ENCODE peak calls at places on chromosomes 2 and 18, in ten cellular contexts. J is Peyer's patch, M is GM20000, E is HFF-Myc, R is cardiac muscle cell, S is IMR-90, L is neural crest cell, F is BJ, W is AG04449, C is HCT116. O is an unnamed sample.

GRCh38 chr18:55121397-55122170 is 162.3 kb upstream of the CCDC68 start:
- DNase-seq in J (no peak), R (no peak), E (no peak), F (no peak), C (no peak), S (no peak), W (no peak), L (no peak), M (no peak), O (no peak)

GRCh38 chr2:178452870-178453269 is 1.7 kb downstream of the PJVK start:
- DNase-seq in E (no peak), L (no peak), M (no peak), R (no peak), S (no peak), J (no peak), F (no peak), C (no peak), W (no peak), O (no peak)

GRCh38 chr2:23497063-23497462 is 112.1 kb downstream of the KLHL29 start:
- DNase-seq in J (no peak), M (no peak), C (no peak), E (no peak), F (no peak), L (no peak), W (no peak), S (peak; percentile 30), R (no peak), O (no peak)

GRCh38 chr2:193963472-193964119 is 1693.4 kb upstream of the SLC39A10 start:
- DNase-seq in E (no peak), J (no peak), S (no peak), L (peak; percentile 36), R (peak; percentile 45), W (no peak), C (peak; percentile 36), M (peak; percentile 3), F (no peak), O (no peak)

GRCh38 chr2:27312152-27312551 is 3.9 kb upstream of the UCN start:
- DNase-seq in C (no peak), J (no peak), W (no peak), L (no peak), R (no peak), E (no peak), M (no peak), F (no peak), S (no peak), O (no peak)

GRCh38 chr2:98586466-98587140 is 21.7 kb downstream of the COA5 start:
- DNase-seq in S (no peak), C (no peak), L (no peak), R (no peak), E (no peak), M (no peak), W (no peak), F (no peak), J (no peak), O (no peak)

GRCh38 chr18:44796505-44797198 is 116.0 kb downstream of the SETBP1 start:
- DNase-seq in S (no peak), L (no peak), E (no peak), M (no peak), W (no peak), J (no peak), R (no peak), F (no peak), C (no peak), O (no peak)

GRCh38 chr2:149490296-149490695 is 97.3 kb downstream of the MMADHC start:
- DNase-seq in W (no peak), M (no peak), R (no peak), F (no peak), S (no peak), E (peak; percentile 17), L (no peak), J (no peak), C (no peak), O (no peak)

GRCh38 chr2:11203480-11203879 is 48.2 kb downstream of the SLC66A3 start:
- DNase-seq in S (peak; percentile 69), E (peak; percentile 14), R (no peak), C (peak; percentile 65), F (peak; percentile 60), M (peak; percentile 11), L (no peak), W (no peak), J (no peak), O (no peak)

GRCh38 chr2:101016-101415 is 54.7 kb upstream of the FAM110C start:
- DNase-seq in L (no peak), S (no peak), W (no peak), R (no peak), M (no peak), F (no peak), E (no peak), C (no peak), J (no peak), O (no peak)

GRCh38 chr2:170886391-170886790 is 42.7 kb upstream of the GORASP2 start:
- DNase-seq in F (peak; percentile 34), J (no peak), R (no peak), E (no peak), L (no peak), M (no peak), W (peak; percentile 61), S (peak; percentile 29), C (no peak), O (no peak)

GRCh38 chr2:183081908-183082307 is 3.4 kb downstream of the DUSP19 start:
- DNase-seq in E (no peak), W (no peak), S (peak; percentile 20), C (no peak), F (no peak), L (no peak), J (no peak), M (no peak), R (peak; percentile 6), O (no peak)

DNA sequence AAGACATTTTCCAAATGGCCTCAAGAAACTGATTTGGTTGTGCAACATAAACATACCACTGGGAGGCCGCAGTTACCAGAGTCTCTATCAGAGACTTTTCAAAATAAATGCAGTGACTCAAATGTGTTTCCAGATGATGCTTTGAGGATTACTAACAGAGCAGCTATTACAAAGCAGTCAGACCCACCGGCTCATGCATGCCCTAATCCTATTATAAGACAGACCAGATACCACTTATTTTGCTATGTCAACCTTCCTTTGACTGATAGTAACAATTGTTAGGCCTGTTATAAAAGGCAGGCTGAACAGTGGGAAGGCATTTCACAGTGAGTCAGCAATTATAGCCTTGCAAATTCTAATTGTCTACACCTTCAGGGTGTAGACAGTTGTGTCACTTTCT is 217.7 kb downstream of the LRRTM1 start:
- DNase-seq in E (no peak), S (peak; percentile 94), M (no peak), C (no peak), J (no peak), R (peak; percentile 6), W (peak; percentile 77), L (no peak), F (peak; percentile 46), O (no peak)
- TF ChIP-seq CTCF in E (no peak), S (peak; percentile 43), M (no peak), C (no peak), J (no peak), R (no peak), W (no peak), L (peak; percentile 19), F (peak; percentile 47), O (no peak)

DNA sequence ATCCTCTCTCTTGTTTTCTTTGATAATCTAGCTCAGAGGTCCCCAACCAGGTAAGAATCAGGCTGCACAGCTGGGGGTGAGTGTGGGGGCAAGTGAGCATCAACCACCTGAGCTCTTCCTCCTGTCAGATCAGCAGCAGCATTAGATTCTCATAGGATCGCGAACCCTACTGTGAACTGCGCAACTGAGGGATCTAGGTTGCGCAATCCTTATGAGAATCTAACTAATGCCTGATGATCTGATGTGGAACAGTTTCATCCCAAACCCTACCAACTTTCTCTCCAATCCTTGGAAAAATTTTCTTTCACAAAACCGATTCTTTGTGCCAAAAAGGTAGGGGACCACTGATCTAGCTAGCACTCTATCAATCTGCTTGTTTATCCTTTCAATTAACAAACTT is 678.3 kb downstream of the CBLN2 start:
- DNase-seq in C (no peak), S (no peak), R (no peak), W (no peak), L (no peak), J (no peak), F (no peak), M (no peak), E (no peak), O (no peak)
- TF ChIP-seq CTCF in C (no peak), S (no peak), R (no peak), W (no peak), L (no peak), J (no peak), F (no peak), M (no peak), E (no peak), O (no peak)

GRCh38 chr2:37143986-37144385 is 12.8 kb downstream of the EIF2AK2 start:
- DNase-seq in F (no peak), M (no peak), R (no peak), E (no peak), S (peak; percentile 68), L (no peak), C (no peak), J (no peak), W (no peak), O (no peak)

GRCh38 chr2:37148325-37148724 is 8.5 kb downstream of the EIF2AK2 start:
- DNase-seq in E (no peak), R (no peak), L (no peak), S (no peak), W (no peak), C (no peak), M (no peak), J (no peak), F (no peak), O (no peak)

GRCh38 chr2:37149626-37150322 is 7.0 kb downstream of the EIF2AK2 start:
- DNase-seq in C (no peak), J (no peak), R (no peak), L (no peak), M (no peak), S (no peak), W (no peak), F (no peak), E (no peak), O (no peak)

GRCh38 chr2:37142546-37142945 is 14.2 kb downstream of the EIF2AK2 start:
- DNase-seq in E (no peak), C (no peak), L (no peak), W (no peak), F (no peak), R (no peak), M (no peak), S (no peak), J (no peak), O (no peak)

GRCh38 chr2:37146062-37146461 is 10.7 kb downstream of the EIF2AK2 start:
- DNase-seq in F (no peak), J (no peak), L (no peak), M (no peak), E (no peak), S (no peak), R (no peak), W (no peak), C (no peak), O (no peak)
- TF ChIP-seq CTCF in F (no peak), J (no peak), L (no peak), M (no peak), E (no peak), S (no peak), R (no peak), W (no peak), C (no peak), O (no peak)

GRCh38 chr2:154437104-154437503 is 261.4 kb upstream of the KCNJ3 start:
- DNase-seq in S (no peak), L (no peak), C (no peak), J (no peak), F (no peak), E (no peak), W (no peak), R (no peak), M (no peak), O (no peak)

GRCh38 chr2:154443919-154444318 is 254.6 kb upstream of the KCNJ3 start:
- DNase-seq in R (no peak), F (no peak), E (no peak), L (no peak), C (no peak), S (no peak), M (no peak), W (no peak), J (no peak), O (no peak)

GRCh38 chr2:154439156-154439555 is 259.3 kb upstream of the KCNJ3 start:
- DNase-seq in F (no peak), W (no peak), E (no peak), J (no peak), S (no peak), M (no peak), R (no peak), L (no peak), C (no peak), O (no peak)
- TF ChIP-seq CTCF in F (peak; percentile 20), W (no peak), E (no peak), J (no peak), S (no peak), M (no peak), R (no peak), L (peak; percentile 4), C (peak; percentile 40), O (peak; percentile 15)